ENCODE peak calls at places on chromosomes 6 and 20, in seven cellular contexts. L is germinal center, Q is HT1080, X is H9, H is memory B cell, G is NT2/D1, A is heart left ventricle. W is an unnamed sample.

GRCh38 chr6:136338486-136338885 is 48.8 kb upstream of the BCLAF1 start:
- DNase-seq in L (no peak), Q (no peak), X (no peak), H (no peak), G (no peak), A (no peak), W (no peak)

GRCh38 chr6:153702671-153703070 is 336.4 kb upstream of the OPRM1 start:
- DNase-seq in L (no peak), Q (no peak), X (no peak), H (no peak), G (no peak), A (no peak), W (no peak)

GRCh38 chr6:107106165-107106564 is 9.2 kb downstream of the BEND3 start:
- DNase-seq in L (no peak), Q (no peak), X (peak), H (no peak), G (no peak), A (no peak), W (peak)

GRCh38 chr6:82861121-82861520 is 204.5 kb downstream of the UBE3D start:
- DNase-seq in L (no peak), Q (peak), X (no peak), H (no peak), G (no peak), A (no peak), W (no peak)

GRCh38 chr6:139175389-139175788 is 40.5 kb downstream of the HECA start:
- DNase-seq in L (peak), Q (no peak), X (no peak), H (no peak), G (no peak), A (no peak), W (no peak)

GRCh38 chr20:54190200-54190599 is 16.4 kb upstream of the CYP24A1 start:
- DNase-seq in L (no peak), Q (no peak), X (no peak), H (no peak), G (no peak), A (no peak), W (no peak)

GRCh38 chr20:400451-401275 is 7.4 kb upstream of the RBCK1 start:
- DNase-seq in L (no peak), Q (no peak), X (no peak), H (no peak), G (no peak), A (no peak), W (no peak)

GRCh38 chr6:36545767-36546663 is 1.3 kb downstream of the STK38 start:
- DNase-seq in L (peak), Q (peak), X (no peak), H (no peak), G (no peak), A (no peak), W (peak)

GRCh38 chr6:82959385-82959941 is 106.2 kb downstream of the UBE3D start:
- DNase-seq in L (no peak), Q (peak), X (peak), H (no peak), G (peak), A (no peak), W (peak)

GRCh38 chr6:148981515-148981914 is 234.7 kb downstream of the UST start:
- DNase-seq in L (no peak), Q (no peak), X (no peak), H (no peak), G (no peak), A (no peak), W (no peak)

GRCh38 chr6:7921582-7922199 is 11.1 kb upstream of the TXNDC5 start:
- DNase-seq in L (no peak), Q (no peak), X (no peak), H (no peak), G (no peak), A (no peak), W (no peak)

GRCh38 chr6:104118274-104118673 is 741.4 kb downstream of the HACE1 start:
- DNase-seq in L (no peak), Q (peak), X (no peak), H (no peak), G (no peak), A (no peak), W (no peak)

GRCh38 chr6:158222066-158222465 is 53.9 kb downstream of the GTF2H5 start:
- DNase-seq in L (no peak), Q (no peak), X (no peak), H (no peak), G (no peak), A (no peak), W (no peak)